ENCODE peak calls at places on chromosomes 3 and 15, in six cellular contexts. U is astrocyte, K is neural progenitor cell, T is endothelial cell, Q is AG04450, Z is foreskin fibroblast. E is an unnamed sample.

GRCh38 chr15:42710662-42711061 is 26.3 kb downstream of the CDAN1 start:
- DNase-seq in U (no peak), K (no peak), T (no peak), Q (no peak), Z (no peak), E (no peak)

GRCh38 chr15:42364529-42364928 is 5.2 kb downstream of the CAPN3 start:
- DNase-seq in U (no peak), K (no peak), T (no peak), Q (no peak), Z (peak), E (no peak)

GRCh38 chr15:91882858-91883586 is 29.5 kb downstream of the SLCO3A1 start:
- DNase-seq in U (peak), K (no peak), T (no peak), Q (no peak), Z (no peak), E (no peak)

GRCh38 chr3:145952541-145952940 is 208.4 kb downstream of the PLOD2 start:
- DNase-seq in U (peak), K (no peak), T (no peak), Q (peak), Z (peak), E (no peak)

GRCh38 chr15:41876689-41877088 is 17.2 kb downstream of the SPTBN5 start:
- DNase-seq in U (no peak), K (no peak), T (no peak), Q (no peak), Z (no peak), E (no peak)

GRCh38 chr3:15630646-15631350 is 29.3 kb downstream of the BTD start:
- DNase-seq in U (peak), K (no peak), T (no peak), Q (no peak), Z (peak), E (no peak)

GRCh38 chr15:92429378-92430066 is 35.8 kb downstream of the ST8SIA2 start:
- DNase-seq in U (peak), K (peak), T (no peak), Q (peak), Z (peak), E (no peak)

GRCh38 chr3:66035763-66036477 is 2.8 kb downstream of the MAGI1 start:
- DNase-seq in U (peak), K (peak), T (no peak), Q (no peak), Z (no peak), E (no peak)

GRCh38 chr15:42160110-42160509 is 3.7 kb upstream of the PLA2G4F start:
- DNase-seq in U (no peak), K (no peak), T (no peak), Q (no peak), Z (no peak), E (no peak)

GRCh38 chr3:105334138-105334882 is 32.4 kb upstream of the ALCAM start:
- DNase-seq in U (peak), K (no peak), T (no peak), Q (no peak), Z (peak), E (no peak)

GRCh38 chr3:152192050-152192449 is 76.7 kb upstream of the MBNL1 start:
- DNase-seq in U (no peak), K (no peak), T (no peak), Q (no peak), Z (no peak), E (no peak)

GRCh38 chr3:123334056-123334455 is 114.8 kb downstream of the ADCY5 start:
- DNase-seq in U (no peak), K (no peak), T (no peak), Q (no peak), Z (no peak), E (no peak)

GRCh38 chr3:139473155-139473771 is 3.1 kb downstream of the RBP2 start:
- DNase-seq in U (no peak), K (no peak), T (no peak), Q (no peak), Z (no peak), E (no peak)

GRCh38 chr3:46461971-46462910 is 2.5 kb downstream of the LTF start:
- DNase-seq in U (no peak), K (no peak), T (no peak), Q (no peak), Z (peak), E (no peak)

GRCh38 chr3:192916455-192917257 is 1.0 kb downstream of the MB21D2 start:
- DNase-seq in U (peak), K (peak), T (peak), Q (no peak), Z (peak), E (no peak)

GRCh38 chr3:65497846-65498245 is 540.9 kb downstream of the MAGI1 start:
- DNase-seq in U (no peak), K (peak), T (no peak), Q (no peak), Z (peak), E (no peak)

GRCh38 chr15:70854669-70854976 is 666 bp upstream of the LARP6 start:
- DNase-seq in U (peak), K (no peak), T (no peak), Q (no peak), Z (peak), E (no peak)

GRCh38 chr3:51676102-51676640 is 5.1 kb downstream of the TEX264 start:
- DNase-seq in U (no peak), K (no peak), T (no peak), Q (no peak), Z (no peak), E (no peak)

GRCh38 chr3:142724682-142725351 is 983 bp downstream of the TRPC1 start:
- DNase-seq in U (peak), K (peak), T (peak), Q (no peak), Z (peak), E (peak)

GRCh38 chr15:21260966-21261395 is 179.3 kb downstream of the POTEB3 start:
- DNase-seq in U (no peak), K (no peak), T (no peak), Q (no peak), Z (no peak), E (no peak)

DNA sequence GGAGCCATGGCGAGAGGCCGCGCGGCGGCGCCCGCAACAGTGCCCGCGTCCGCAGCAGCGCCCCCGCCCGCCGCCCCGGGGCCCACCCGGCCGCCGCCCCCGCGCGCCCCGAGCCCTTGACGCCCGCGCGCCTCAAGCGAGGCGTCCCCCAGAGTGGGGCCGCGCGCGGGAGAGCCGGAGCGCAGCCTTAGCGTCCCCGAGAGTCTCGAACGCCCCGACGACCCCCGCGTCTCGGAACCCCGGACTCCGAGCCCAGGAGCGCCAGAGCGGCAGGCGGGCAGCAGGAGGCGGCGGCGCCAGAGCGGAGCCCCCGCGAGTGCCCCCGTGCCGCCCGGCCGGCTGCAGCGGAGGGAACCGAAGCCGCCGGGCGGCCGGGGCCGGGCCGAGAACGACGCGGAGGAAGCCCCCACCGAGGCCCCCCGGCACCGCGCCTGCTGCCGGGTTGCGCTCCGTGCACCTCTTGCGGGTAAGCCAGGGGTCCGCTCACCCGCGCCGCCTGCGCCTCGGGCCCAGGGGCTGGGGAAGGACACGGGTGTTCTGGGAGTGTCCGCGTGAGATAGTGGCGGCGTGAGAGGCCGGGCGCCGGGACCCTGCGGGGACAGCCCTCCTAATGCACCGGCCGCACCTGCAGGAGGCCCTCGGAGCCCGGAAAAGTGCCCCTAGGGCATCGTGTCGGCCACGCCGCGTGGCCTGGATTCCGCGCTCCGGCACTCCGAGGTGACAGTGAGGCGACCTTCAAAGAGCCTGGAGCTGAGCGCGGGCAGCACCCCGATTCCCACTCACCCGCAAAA is 51.9 kb upstream of the ULK4 start:
- DNase-seq in U (no peak), K (peak), T (no peak), Q (no peak), Z (peak), E (peak)
- TF ChIP-seq CTCF in U (no peak), K (no peak), T (no peak), Q (no peak), Z (no peak), E (no peak)

DNA sequence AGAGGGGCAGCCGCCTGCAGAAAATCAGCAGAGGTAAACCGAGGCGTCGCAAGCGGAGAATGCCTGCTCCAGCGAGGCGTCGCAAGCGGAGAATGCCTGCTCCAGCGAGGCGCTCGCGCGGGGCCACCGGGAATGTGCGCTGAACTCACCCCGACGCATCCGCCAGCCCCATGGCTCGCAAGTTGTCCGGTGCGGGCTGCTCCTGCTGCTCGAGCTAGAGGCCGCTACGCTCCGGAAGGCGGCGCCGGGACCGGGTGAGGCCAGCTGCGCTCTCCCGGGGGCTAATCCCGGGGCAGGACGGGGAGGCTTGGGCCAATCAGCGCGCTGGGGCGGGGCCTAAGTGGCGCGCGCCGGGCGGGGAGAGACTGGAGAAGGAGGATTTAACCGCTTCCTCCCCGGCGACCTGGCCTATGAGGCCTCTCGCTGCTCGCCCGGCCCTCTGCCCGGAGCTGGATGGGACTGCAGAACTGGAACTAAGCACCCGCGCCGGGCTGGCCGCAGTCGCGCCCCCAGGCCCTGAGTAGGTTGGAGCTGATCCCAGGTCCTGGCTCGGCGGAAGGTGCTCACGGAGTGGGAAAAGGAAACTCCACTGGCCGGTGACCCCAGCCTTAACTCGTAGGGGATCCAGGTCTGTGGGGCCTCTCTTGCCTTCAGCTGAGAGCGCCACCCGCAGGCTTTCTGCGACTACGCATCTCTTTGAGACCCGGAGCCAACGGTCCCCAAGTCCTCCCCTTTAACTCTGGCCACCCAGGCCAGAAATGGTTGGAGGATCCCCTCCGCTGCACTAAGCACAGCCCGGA is at the start of gene SLC26A6:
- DNase-seq in U (peak), K (peak), T (peak), Q (peak), Z (peak), E (peak)
- TF ChIP-seq CTCF in U (peak), K (peak), T (peak), Q (peak), Z (peak), E (peak)

DNA sequence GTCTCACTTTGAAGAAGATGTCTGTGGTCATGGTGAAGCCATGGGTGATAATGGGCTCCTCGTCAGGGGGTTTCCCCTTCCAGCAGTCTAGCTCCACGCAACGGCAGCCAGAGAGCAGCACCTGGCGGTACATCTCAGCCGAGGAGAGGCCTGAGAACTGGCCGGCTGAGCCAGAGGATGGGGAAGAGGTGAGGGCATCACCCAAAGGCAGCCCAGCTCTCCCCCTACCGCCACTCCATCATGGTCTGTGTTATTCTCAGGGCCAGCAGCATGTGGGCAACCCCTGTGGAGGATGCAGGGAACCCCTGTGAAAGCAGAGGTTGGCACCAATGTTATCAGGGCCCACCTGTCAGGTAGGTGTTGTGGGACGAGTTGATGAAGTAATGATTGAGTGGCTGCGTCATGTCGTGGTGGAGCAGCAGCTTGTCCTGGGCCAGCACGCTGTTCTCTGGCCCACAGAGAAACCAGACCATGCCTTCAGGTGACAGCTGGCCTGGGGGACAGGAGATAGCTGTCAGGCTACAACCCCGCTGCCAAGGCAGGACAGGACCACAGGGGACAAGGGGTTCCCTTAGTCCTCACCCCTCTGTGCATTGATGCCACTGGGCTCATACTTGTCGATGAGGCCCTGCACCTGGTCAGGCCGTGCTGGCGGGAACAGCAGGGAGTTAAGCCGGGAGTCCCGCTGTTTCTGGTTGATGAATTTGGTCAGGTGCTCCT is 9.4 kb downstream of the PLCB2 start:
- DNase-seq in U (no peak), K (no peak), T (no peak), Q (no peak), Z (no peak), E (no peak)
- TF ChIP-seq CTCF in U (no peak), K (no peak), T (no peak), Q (no peak), Z (no peak), E (no peak)

GRCh38 chr15:89776274-89777072 is at the start of gene MESP2:
- DNase-seq in U (peak), K (peak), T (peak), Q (no peak), Z (peak), E (peak)
- TF ChIP-seq CTCF in U (no peak), K (peak), T (peak), Q (peak), Z (peak), E (no peak)

GRCh38 chr15:58517252-58517681 is 85.5 kb downstream of the LIPC start:
- DNase-seq in U (no peak), K (no peak), T (no peak), Q (no peak), Z (no peak), E (no peak)
- TF ChIP-seq CTCF in U (no peak), K (peak), T (no peak), Q (no peak), Z (no peak), E (no peak)

GRCh38 chr3:98329392-98330124 is 24.1 kb upstream of the OR5K4 start:
- DNase-seq in U (peak), K (peak), T (peak), Q (peak), Z (peak), E (peak)
- TF ChIP-seq CTCF in U (peak), K (peak), T (peak), Q (peak), Z (peak), E (peak)

DNA sequence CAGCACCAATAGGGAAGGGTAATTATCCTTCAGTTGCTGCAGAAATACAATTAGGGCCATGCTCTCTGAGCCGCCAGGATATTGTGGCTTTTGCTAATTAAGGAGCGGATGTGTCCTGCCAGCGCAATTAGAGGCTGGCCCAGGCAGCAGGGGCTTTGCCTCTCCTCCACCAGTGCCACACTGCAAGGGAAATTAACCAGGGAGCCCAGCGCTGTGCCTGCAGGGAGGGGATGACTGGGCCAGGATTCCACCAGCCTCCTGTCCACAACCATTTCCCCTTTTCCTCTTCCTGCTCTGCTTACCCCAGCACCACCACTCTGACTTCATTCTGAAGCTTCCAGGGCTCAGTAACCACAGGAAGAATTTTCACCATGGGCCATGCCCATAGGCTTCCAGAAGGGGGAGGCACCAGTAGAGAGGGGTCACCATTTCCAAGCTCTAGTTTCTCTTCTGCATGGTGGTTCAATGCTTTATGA is 10.3 kb upstream of the AEN start:
- DNase-seq in U (no peak), K (peak), T (peak), Q (no peak), Z (peak), E (no peak)
- TF ChIP-seq CTCF in U (no peak), K (peak), T (peak), Q (peak), Z (no peak), E (no peak)

E was measured in GM20000.